ENCODE peak calls at places on chromosomes 7 and 10, in ten cellular contexts. One of them, this sample, is unnamed.

GRCh38 chr10:131311661-131312260 is at the start of gene TCERG1L:
- DNase-seq in coronary artery: no peak
- DNase-seq in natural killer cell: no peak
- DNase-seq in skeletal muscle cell: no peak
- DNase-seq in omental fat pad: no peak
- DNase-seq in mesendoderm: peak
- DNase-seq in NCI-H1048: no peak
- DNase-seq in fibroblast of pulmonary artery: no peak
- DNase-seq in activated CD4-positive, CD25-positive, alpha-beta regulatory T cell: no peak
- DNase-seq in T-helper 9 cell: no peak
- DNase-seq in this sample: no peak

GRCh38 chr10:43598447-43598846 is 7.8 kb upstream of the ZNF485 start:
- DNase-seq in skeletal muscle cell: no peak
- DNase-seq in coronary artery: no peak
- DNase-seq in T-helper 9 cell: no peak
- DNase-seq in omental fat pad: no peak
- DNase-seq in fibroblast of pulmonary artery: peak
- DNase-seq in NCI-H1048: no peak
- DNase-seq in mesendoderm: no peak
- DNase-seq in activated CD4-positive, CD25-positive, alpha-beta regulatory T cell: no peak
- DNase-seq in natural killer cell: no peak
- DNase-seq in this sample: no peak

GRCh38 chr10:4046030-4046429 is 261.0 kb upstream of the KLF6 start:
- DNase-seq in mesendoderm: no peak
- DNase-seq in natural killer cell: no peak
- DNase-seq in coronary artery: no peak
- DNase-seq in skeletal muscle cell: no peak
- DNase-seq in fibroblast of pulmonary artery: no peak
- DNase-seq in activated CD4-positive, CD25-positive, alpha-beta regulatory T cell: no peak
- DNase-seq in T-helper 9 cell: no peak
- DNase-seq in NCI-H1048: no peak
- DNase-seq in omental fat pad: no peak
- DNase-seq in this sample: no peak

GRCh38 chr7:14457567-14458453 is 444.7 kb downstream of the DGKB start:
- DNase-seq in skeletal muscle cell: peak
- DNase-seq in T-helper 9 cell: peak
- DNase-seq in NCI-H1048: peak
- DNase-seq in natural killer cell: peak
- DNase-seq in activated CD4-positive, CD25-positive, alpha-beta regulatory T cell: peak
- DNase-seq in mesendoderm: peak
- DNase-seq in omental fat pad: no peak
- DNase-seq in coronary artery: peak
- DNase-seq in fibroblast of pulmonary artery: peak
- DNase-seq in this sample: peak

GRCh38 chr10:90960355-90960814 is 39.5 kb upstream of the ANKRD1 start:
- DNase-seq in mesendoderm: peak
- DNase-seq in natural killer cell: no peak
- DNase-seq in fibroblast of pulmonary artery: peak
- DNase-seq in activated CD4-positive, CD25-positive, alpha-beta regulatory T cell: no peak
- DNase-seq in NCI-H1048: no peak
- DNase-seq in omental fat pad: no peak
- DNase-seq in skeletal muscle cell: peak
- DNase-seq in coronary artery: no peak
- DNase-seq in T-helper 9 cell: no peak
- DNase-seq in this sample: no peak

GRCh38 chr7:23530901-23531793 is 634 bp downstream of the TRA2A start:
- DNase-seq in natural killer cell: peak
- DNase-seq in mesendoderm: peak
- DNase-seq in omental fat pad: no peak
- DNase-seq in skeletal muscle cell: no peak
- DNase-seq in coronary artery: peak
- DNase-seq in activated CD4-positive, CD25-positive, alpha-beta regulatory T cell: peak
- DNase-seq in NCI-H1048: peak
- DNase-seq in fibroblast of pulmonary artery: peak
- DNase-seq in T-helper 9 cell: peak
- DNase-seq in this sample: peak

GRCh38 chr10:23351914-23352313 is 7.3 kb upstream of the C10orf67 start:
- DNase-seq in NCI-H1048: no peak
- DNase-seq in coronary artery: no peak
- DNase-seq in omental fat pad: no peak
- DNase-seq in fibroblast of pulmonary artery: peak
- DNase-seq in activated CD4-positive, CD25-positive, alpha-beta regulatory T cell: no peak
- DNase-seq in skeletal muscle cell: no peak
- DNase-seq in T-helper 9 cell: no peak
- DNase-seq in natural killer cell: no peak
- DNase-seq in mesendoderm: no peak
- DNase-seq in this sample: no peak

GRCh38 chr10:61785410-61786105 is 115.9 kb upstream of the ARID5B start:
- DNase-seq in activated CD4-positive, CD25-positive, alpha-beta regulatory T cell: no peak
- DNase-seq in omental fat pad: no peak
- DNase-seq in skeletal muscle cell: no peak
- DNase-seq in mesendoderm: no peak
- DNase-seq in T-helper 9 cell: no peak
- DNase-seq in NCI-H1048: no peak
- DNase-seq in coronary artery: no peak
- DNase-seq in fibroblast of pulmonary artery: no peak
- DNase-seq in natural killer cell: no peak
- DNase-seq in this sample: no peak

GRCh38 chr7:113784317-113784716 is 134.5 kb downstream of the PPP1R3A start:
- DNase-seq in coronary artery: no peak
- DNase-seq in skeletal muscle cell: no peak
- DNase-seq in activated CD4-positive, CD25-positive, alpha-beta regulatory T cell: no peak
- DNase-seq in omental fat pad: no peak
- DNase-seq in fibroblast of pulmonary artery: no peak
- DNase-seq in mesendoderm: no peak
- DNase-seq in T-helper 9 cell: no peak
- DNase-seq in natural killer cell: no peak
- DNase-seq in NCI-H1048: no peak
- DNase-seq in this sample: no peak

GRCh38 chr10:121819049-121819448 is 108.8 kb downstream of the ATE1 start:
- DNase-seq in fibroblast of pulmonary artery: no peak
- DNase-seq in omental fat pad: no peak
- DNase-seq in NCI-H1048: no peak
- DNase-seq in skeletal muscle cell: no peak
- DNase-seq in T-helper 9 cell: no peak
- DNase-seq in activated CD4-positive, CD25-positive, alpha-beta regulatory T cell: no peak
- DNase-seq in mesendoderm: no peak
- DNase-seq in natural killer cell: no peak
- DNase-seq in coronary artery: no peak
- DNase-seq in this sample: no peak

GRCh38 chr10:68987611-68988010 is 992 bp upstream of the KIFBP start:
- DNase-seq in NCI-H1048: no peak
- DNase-seq in mesendoderm: no peak
- DNase-seq in omental fat pad: no peak
- DNase-seq in activated CD4-positive, CD25-positive, alpha-beta regulatory T cell: no peak
- DNase-seq in skeletal muscle cell: no peak
- DNase-seq in coronary artery: no peak
- DNase-seq in fibroblast of pulmonary artery: no peak
- DNase-seq in T-helper 9 cell: no peak
- DNase-seq in natural killer cell: no peak
- DNase-seq in this sample: no peak

GRCh38 chr10:88990528-88991160 is at the start of gene FAS:
- DNase-seq in mesendoderm: peak
- DNase-seq in NCI-H1048: no peak
- DNase-seq in omental fat pad: peak
- DNase-seq in natural killer cell: peak
- DNase-seq in activated CD4-positive, CD25-positive, alpha-beta regulatory T cell: peak
- DNase-seq in skeletal muscle cell: no peak
- DNase-seq in T-helper 9 cell: peak
- DNase-seq in coronary artery: peak
- DNase-seq in fibroblast of pulmonary artery: peak
- DNase-seq in this sample: peak

GRCh38 chr7:153087498-153087897 is 327.9 kb downstream of the ACTR3B start:
- DNase-seq in natural killer cell: no peak
- DNase-seq in mesendoderm: no peak
- DNase-seq in fibroblast of pulmonary artery: peak
- DNase-seq in NCI-H1048: no peak
- DNase-seq in skeletal muscle cell: no peak
- DNase-seq in coronary artery: peak
- DNase-seq in T-helper 9 cell: no peak
- DNase-seq in activated CD4-positive, CD25-positive, alpha-beta regulatory T cell: no peak
- DNase-seq in omental fat pad: no peak
- DNase-seq in this sample: no peak

GRCh38 chr10:60203993-60204618 is 185.6 kb downstream of the ANK3 start:
- DNase-seq in skeletal muscle cell: no peak
- DNase-seq in mesendoderm: peak
- DNase-seq in natural killer cell: no peak
- DNase-seq in fibroblast of pulmonary artery: peak
- DNase-seq in activated CD4-positive, CD25-positive, alpha-beta regulatory T cell: no peak
- DNase-seq in T-helper 9 cell: no peak
- DNase-seq in coronary artery: no peak
- DNase-seq in NCI-H1048: no peak
- DNase-seq in omental fat pad: no peak
- DNase-seq in this sample: no peak

GRCh38 chr7:100563809-100564400 is 9.8 kb downstream of the SAP25 start:
- DNase-seq in T-helper 9 cell: peak
- DNase-seq in NCI-H1048: peak
- DNase-seq in mesendoderm: peak
- DNase-seq in activated CD4-positive, CD25-positive, alpha-beta regulatory T cell: peak
- DNase-seq in coronary artery: no peak
- DNase-seq in omental fat pad: peak
- DNase-seq in skeletal muscle cell: no peak
- DNase-seq in natural killer cell: peak
- DNase-seq in fibroblast of pulmonary artery: peak
- DNase-seq in this sample: no peak

GRCh38 chr10:127887497-127888415 is 5.0 kb downstream of the CLRN3 start:
- DNase-seq in omental fat pad: no peak
- DNase-seq in coronary artery: no peak
- DNase-seq in natural killer cell: no peak
- DNase-seq in T-helper 9 cell: no peak
- DNase-seq in mesendoderm: no peak
- DNase-seq in NCI-H1048: no peak
- DNase-seq in skeletal muscle cell: no peak
- DNase-seq in activated CD4-positive, CD25-positive, alpha-beta regulatory T cell: no peak
- DNase-seq in fibroblast of pulmonary artery: no peak
- DNase-seq in this sample: no peak

GRCh38 chr7:156113733-156114132 is 301.5 kb upstream of the SHH start:
- DNase-seq in mesendoderm: peak
- DNase-seq in fibroblast of pulmonary artery: no peak
- DNase-seq in natural killer cell: no peak
- DNase-seq in skeletal muscle cell: no peak
- DNase-seq in activated CD4-positive, CD25-positive, alpha-beta regulatory T cell: no peak
- DNase-seq in T-helper 9 cell: no peak
- DNase-seq in coronary artery: no peak
- DNase-seq in NCI-H1048: no peak
- DNase-seq in omental fat pad: no peak
- DNase-seq in this sample: no peak

GRCh38 chr7:79454325-79454960 is 976 bp upstream of the MAGI2 start:
- DNase-seq in fibroblast of pulmonary artery: peak
- DNase-seq in T-helper 9 cell: no peak
- DNase-seq in activated CD4-positive, CD25-positive, alpha-beta regulatory T cell: no peak
- DNase-seq in omental fat pad: peak
- DNase-seq in NCI-H1048: no peak
- DNase-seq in skeletal muscle cell: no peak
- DNase-seq in natural killer cell: no peak
- DNase-seq in mesendoderm: peak
- DNase-seq in coronary artery: peak
- DNase-seq in this sample: peak

GRCh38 chr10:44233561-44234470 is 151.1 kb downstream of the CXCL12 start:
- DNase-seq in mesendoderm: peak
- DNase-seq in T-helper 9 cell: no peak
- DNase-seq in omental fat pad: no peak
- DNase-seq in skeletal muscle cell: no peak
- DNase-seq in fibroblast of pulmonary artery: peak
- DNase-seq in activated CD4-positive, CD25-positive, alpha-beta regulatory T cell: no peak
- DNase-seq in NCI-H1048: no peak
- DNase-seq in natural killer cell: no peak
- DNase-seq in coronary artery: no peak
- DNase-seq in this sample: no peak

GRCh38 chr7:134058980-134059379 is 68.2 kb upstream of the LRGUK start:
- DNase-seq in mesendoderm: peak
- DNase-seq in natural killer cell: no peak
- DNase-seq in fibroblast of pulmonary artery: peak
- DNase-seq in omental fat pad: no peak
- DNase-seq in coronary artery: no peak
- DNase-seq in NCI-H1048: no peak
- DNase-seq in T-helper 9 cell: no peak
- DNase-seq in skeletal muscle cell: no peak
- DNase-seq in activated CD4-positive, CD25-positive, alpha-beta regulatory T cell: no peak
- DNase-seq in this sample: no peak

GRCh38 chr10:42962120-42962901 is 114.6 kb upstream of the RET start:
- DNase-seq in coronary artery: peak
- DNase-seq in fibroblast of pulmonary artery: no peak
- DNase-seq in omental fat pad: peak
- DNase-seq in activated CD4-positive, CD25-positive, alpha-beta regulatory T cell: no peak
- DNase-seq in skeletal muscle cell: no peak
- DNase-seq in T-helper 9 cell: no peak
- DNase-seq in NCI-H1048: no peak
- DNase-seq in natural killer cell: peak
- DNase-seq in mesendoderm: no peak
- DNase-seq in this sample: no peak

GRCh38 chr10:3426190-3426845 is 253.7 kb upstream of the PITRM1 start:
- DNase-seq in activated CD4-positive, CD25-positive, alpha-beta regulatory T cell: no peak
- DNase-seq in NCI-H1048: no peak
- DNase-seq in fibroblast of pulmonary artery: peak
- DNase-seq in omental fat pad: no peak
- DNase-seq in skeletal muscle cell: no peak
- DNase-seq in coronary artery: no peak
- DNase-seq in T-helper 9 cell: no peak
- DNase-seq in mesendoderm: no peak
- DNase-seq in natural killer cell: no peak
- DNase-seq in this sample: no peak

GRCh38 chr10:12579954-12580858 is 230.9 kb downstream of the CAMK1D start:
- DNase-seq in mesendoderm: no peak
- DNase-seq in NCI-H1048: no peak
- DNase-seq in omental fat pad: no peak
- DNase-seq in fibroblast of pulmonary artery: no peak
- DNase-seq in coronary artery: peak
- DNase-seq in T-helper 9 cell: no peak
- DNase-seq in skeletal muscle cell: no peak
- DNase-seq in natural killer cell: no peak
- DNase-seq in activated CD4-positive, CD25-positive, alpha-beta regulatory T cell: no peak
- DNase-seq in this sample: no peak

GRCh38 chr10:18583575-18584270 is 67.7 kb downstream of the NSUN6 start:
- DNase-seq in coronary artery: no peak
- DNase-seq in NCI-H1048: no peak
- DNase-seq in mesendoderm: no peak
- DNase-seq in activated CD4-positive, CD25-positive, alpha-beta regulatory T cell: no peak
- DNase-seq in skeletal muscle cell: no peak
- DNase-seq in T-helper 9 cell: no peak
- DNase-seq in omental fat pad: no peak
- DNase-seq in fibroblast of pulmonary artery: peak
- DNase-seq in natural killer cell: no peak
- DNase-seq in this sample: no peak

GRCh38 chr7:80934286-80934685 is 15.4 kb upstream of the SEMA3C start:
- DNase-seq in T-helper 9 cell: no peak
- DNase-seq in natural killer cell: no peak
- DNase-seq in skeletal muscle cell: no peak
- DNase-seq in NCI-H1048: no peak
- DNase-seq in coronary artery: no peak
- DNase-seq in fibroblast of pulmonary artery: peak
- DNase-seq in omental fat pad: no peak
- DNase-seq in activated CD4-positive, CD25-positive, alpha-beta regulatory T cell: no peak
- DNase-seq in mesendoderm: no peak
- DNase-seq in this sample: no peak

GRCh38 chr7:28748934-28749584 is 209.1 kb downstream of the TRIL start:
- DNase-seq in T-helper 9 cell: no peak
- DNase-seq in mesendoderm: peak
- DNase-seq in natural killer cell: no peak
- DNase-seq in coronary artery: no peak
- DNase-seq in omental fat pad: no peak
- DNase-seq in NCI-H1048: no peak
- DNase-seq in activated CD4-positive, CD25-positive, alpha-beta regulatory T cell: no peak
- DNase-seq in skeletal muscle cell: no peak
- DNase-seq in fibroblast of pulmonary artery: peak
- DNase-seq in this sample: peak

GRCh38 chr10:38047666-38048065 is 37.2 kb downstream of the ZNF33A start:
- DNase-seq in NCI-H1048: no peak
- DNase-seq in T-helper 9 cell: no peak
- DNase-seq in omental fat pad: no peak
- DNase-seq in activated CD4-positive, CD25-positive, alpha-beta regulatory T cell: no peak
- DNase-seq in coronary artery: no peak
- DNase-seq in mesendoderm: no peak
- DNase-seq in skeletal muscle cell: peak
- DNase-seq in fibroblast of pulmonary artery: peak
- DNase-seq in natural killer cell: no peak
- DNase-seq in this sample: no peak

GRCh38 chr10:112655722-112656121 is 208.7 kb downstream of the VTI1A start:
- DNase-seq in mesendoderm: no peak
- DNase-seq in activated CD4-positive, CD25-positive, alpha-beta regulatory T cell: no peak
- DNase-seq in NCI-H1048: no peak
- DNase-seq in fibroblast of pulmonary artery: no peak
- DNase-seq in T-helper 9 cell: no peak
- DNase-seq in coronary artery: no peak
- DNase-seq in natural killer cell: no peak
- DNase-seq in skeletal muscle cell: no peak
- DNase-seq in omental fat pad: no peak
- DNase-seq in this sample: no peak